ENCODE peak calls at places on chromosome 11, in seven cellular contexts. One of them, this sample, is unnamed.
A peak's percentile ranks its signal among the peaks of the same experiment; 100 is the strongest.

GRCh38 chr11:78195917-78196545 is 7.3 kb downstream of the USP35 start:
- DNase-seq in GM12891: no peak
- DNase-seq in SK-N-SH: no peak
- DNase-seq in K562: no peak
- DNase-seq in H1: no peak
- DNase-seq in GM12878: no peak
- DNase-seq in HepG2: no peak
- DNase-seq in this sample: no peak

GRCh38 chr11:12007769-12008737 is at the start of gene DKK3:
- DNase-seq in SK-N-SH: peak; percentile 86
- DNase-seq in GM12891: no peak
- DNase-seq in H1: no peak
- DNase-seq in GM12878: no peak
- DNase-seq in HepG2: no peak
- DNase-seq in K562: no peak
- DNase-seq in this sample: no peak

GRCh38 chr11:12508151-12508740 is 130.9 kb downstream of the PARVA start:
- DNase-seq in HepG2: no peak
- DNase-seq in SK-N-SH: peak; percentile 45
- DNase-seq in H1: no peak
- DNase-seq in GM12891: no peak
- DNase-seq in K562: no peak
- DNase-seq in GM12878: no peak
- DNase-seq in this sample: no peak

GRCh38 chr11:57311109-57311936 is 13.4 kb downstream of the TNKS1BP1 start:
- DNase-seq in K562: peak; percentile 95
- DNase-seq in SK-N-SH: peak; percentile 68
- DNase-seq in GM12891: peak; percentile 88
- DNase-seq in HepG2: peak; percentile 84
- DNase-seq in H1: peak; percentile 83
- DNase-seq in GM12878: peak; percentile 16
- DNase-seq in this sample: peak; percentile 86

GRCh38 chr11:73359930-73360742 is 16.1 kb upstream of the RELT start:
- DNase-seq in K562: peak; percentile 55
- DNase-seq in SK-N-SH: peak; percentile 78
- DNase-seq in HepG2: peak; percentile 29
- DNase-seq in GM12891: peak; percentile 70
- DNase-seq in H1: no peak
- DNase-seq in GM12878: no peak
- DNase-seq in this sample: no peak

GRCh38 chr11:101866619-101867491 is 48.0 kb upstream of the CEP126 start:
- DNase-seq in SK-N-SH: no peak
- DNase-seq in HepG2: peak; percentile 93
- DNase-seq in GM12891: no peak
- DNase-seq in K562: no peak
- DNase-seq in GM12878: no peak
- DNase-seq in H1: no peak
- DNase-seq in this sample: no peak

GRCh38 chr11:12469451-12469850 is 92.1 kb downstream of the PARVA start:
- DNase-seq in HepG2: no peak
- DNase-seq in GM12891: no peak
- DNase-seq in SK-N-SH: no peak
- DNase-seq in H1: no peak
- DNase-seq in K562: no peak
- DNase-seq in GM12878: no peak
- DNase-seq in this sample: no peak

GRCh38 chr11:97938789-97939188 is 1082.0 kb upstream of the CNTN5 start:
- DNase-seq in K562: no peak
- DNase-seq in GM12891: no peak
- DNase-seq in SK-N-SH: no peak
- DNase-seq in H1: no peak
- DNase-seq in HepG2: no peak
- DNase-seq in GM12878: no peak
- DNase-seq in this sample: no peak

GRCh38 chr11:65357856-65358356 is 3.4 kb downstream of the TIGD3 start:
- DNase-seq in HepG2: peak; percentile 95
- DNase-seq in K562: peak; percentile 66
- DNase-seq in GM12891: no peak
- DNase-seq in GM12878: no peak
- DNase-seq in H1: no peak
- DNase-seq in SK-N-SH: no peak
- DNase-seq in this sample: no peak

GRCh38 chr11:1267441-1268100 is 41.9 kb downstream of the TOLLIP start:
- DNase-seq in HepG2: no peak
- DNase-seq in GM12878: no peak
- DNase-seq in SK-N-SH: no peak
- DNase-seq in K562: no peak
- DNase-seq in H1: no peak
- DNase-seq in GM12891: no peak
- DNase-seq in this sample: no peak

GRCh38 chr11:46251954-46252353 is 25.5 kb upstream of the CREB3L1 start:
- DNase-seq in SK-N-SH: no peak
- DNase-seq in HepG2: no peak
- DNase-seq in GM12878: no peak
- DNase-seq in K562: no peak
- DNase-seq in GM12891: no peak
- DNase-seq in H1: no peak
- DNase-seq in this sample: no peak

GRCh38 chr11:103546236-103546635 is 437.0 kb downstream of the DYNC2H1 start:
- DNase-seq in GM12891: no peak
- DNase-seq in SK-N-SH: no peak
- DNase-seq in H1: no peak
- DNase-seq in K562: no peak
- DNase-seq in HepG2: no peak
- DNase-seq in GM12878: no peak
- DNase-seq in this sample: no peak

GRCh38 chr11:124602751-124603150 is 8.5 kb upstream of the PANX3 start:
- DNase-seq in SK-N-SH: no peak
- DNase-seq in K562: no peak
- DNase-seq in H1: no peak
- DNase-seq in HepG2: no peak
- DNase-seq in GM12878: no peak
- DNase-seq in GM12891: no peak
- DNase-seq in this sample: no peak

GRCh38 chr11:27599217-27599616 is 92.6 kb upstream of the LIN7C start:
- DNase-seq in K562: no peak
- DNase-seq in GM12878: no peak
- DNase-seq in H1: no peak
- DNase-seq in HepG2: no peak
- DNase-seq in GM12891: no peak
- DNase-seq in SK-N-SH: no peak
- DNase-seq in this sample: no peak

GRCh38 chr11:113265343-113265742 is 49.0 kb upstream of the TTC12 start:
- DNase-seq in H1: no peak
- DNase-seq in K562: no peak
- DNase-seq in GM12878: no peak
- DNase-seq in HepG2: no peak
- DNase-seq in SK-N-SH: no peak
- DNase-seq in GM12891: no peak
- DNase-seq in this sample: no peak

GRCh38 chr11:121328213-121328966 is 35.8 kb downstream of the SC5D start:
- DNase-seq in H1: no peak
- DNase-seq in HepG2: no peak
- DNase-seq in GM12878: no peak
- DNase-seq in GM12891: no peak
- DNase-seq in K562: no peak
- DNase-seq in SK-N-SH: no peak
- DNase-seq in this sample: no peak

GRCh38 chr11:102138223-102138622 is 28.0 kb downstream of the YAP1 start:
- DNase-seq in HepG2: no peak
- DNase-seq in SK-N-SH: no peak
- DNase-seq in GM12878: no peak
- DNase-seq in K562: no peak
- DNase-seq in GM12891: no peak
- DNase-seq in H1: no peak
- DNase-seq in this sample: no peak

GRCh38 chr11:36509265-36509664 is 807 bp downstream of the TRAF6 start:
- DNase-seq in GM12891: no peak
- DNase-seq in HepG2: no peak
- DNase-seq in H1: no peak
- DNase-seq in GM12878: no peak
- DNase-seq in K562: peak; percentile 20
- DNase-seq in SK-N-SH: peak; percentile 34
- DNase-seq in this sample: no peak

GRCh38 chr11:35615911-35616900 is 2.1 kb upstream of the FJX1 start:
- DNase-seq in H1: no peak
- DNase-seq in GM12891: no peak
- DNase-seq in HepG2: peak; percentile 27
- DNase-seq in GM12878: no peak
- DNase-seq in K562: peak; percentile 53
- DNase-seq in SK-N-SH: peak; percentile 52
- DNase-seq in this sample: no peak

GRCh38 chr11:66919938-66920337 is 38.2 kb downstream of the PC start:
- DNase-seq in HepG2: no peak
- DNase-seq in GM12878: no peak
- DNase-seq in K562: no peak
- DNase-seq in SK-N-SH: no peak
- DNase-seq in GM12891: no peak
- DNase-seq in H1: no peak
- DNase-seq in this sample: no peak

GRCh38 chr11:131833371-131833770 is 463.0 kb downstream of the NTM start:
- DNase-seq in GM12878: no peak
- DNase-seq in HepG2: no peak
- DNase-seq in SK-N-SH: no peak
- DNase-seq in H1: no peak
- DNase-seq in GM12891: no peak
- DNase-seq in K562: no peak
- DNase-seq in this sample: no peak

GRCh38 chr11:47060807-47061206 is 115.9 kb downstream of the ARFGAP2 start:
- DNase-seq in H1: no peak
- DNase-seq in K562: no peak
- DNase-seq in GM12891: no peak
- DNase-seq in GM12878: no peak
- DNase-seq in HepG2: no peak
- DNase-seq in SK-N-SH: no peak
- DNase-seq in this sample: no peak

GRCh38 chr11:100152751-100153150 is 534.3 kb upstream of the ARHGAP42 start:
- DNase-seq in HepG2: no peak
- DNase-seq in SK-N-SH: no peak
- DNase-seq in H1: no peak
- DNase-seq in GM12891: no peak
- DNase-seq in GM12878: no peak
- DNase-seq in K562: no peak
- DNase-seq in this sample: no peak

GRCh38 chr11:65516135-65516968 is 8.5 kb upstream of the SCYL1 start:
- DNase-seq in K562: no peak
- DNase-seq in HepG2: no peak
- DNase-seq in SK-N-SH: no peak
- DNase-seq in GM12878: no peak
- DNase-seq in GM12891: no peak
- DNase-seq in H1: no peak
- DNase-seq in this sample: no peak

GRCh38 chr11:73334244-73335203 is 26.4 kb downstream of the ARHGEF17 start:
- DNase-seq in H1: no peak
- DNase-seq in GM12878: no peak
- DNase-seq in K562: peak; percentile 71
- DNase-seq in SK-N-SH: peak; percentile 83
- DNase-seq in GM12891: no peak
- DNase-seq in HepG2: peak; percentile 45
- DNase-seq in this sample: no peak

DNA sequence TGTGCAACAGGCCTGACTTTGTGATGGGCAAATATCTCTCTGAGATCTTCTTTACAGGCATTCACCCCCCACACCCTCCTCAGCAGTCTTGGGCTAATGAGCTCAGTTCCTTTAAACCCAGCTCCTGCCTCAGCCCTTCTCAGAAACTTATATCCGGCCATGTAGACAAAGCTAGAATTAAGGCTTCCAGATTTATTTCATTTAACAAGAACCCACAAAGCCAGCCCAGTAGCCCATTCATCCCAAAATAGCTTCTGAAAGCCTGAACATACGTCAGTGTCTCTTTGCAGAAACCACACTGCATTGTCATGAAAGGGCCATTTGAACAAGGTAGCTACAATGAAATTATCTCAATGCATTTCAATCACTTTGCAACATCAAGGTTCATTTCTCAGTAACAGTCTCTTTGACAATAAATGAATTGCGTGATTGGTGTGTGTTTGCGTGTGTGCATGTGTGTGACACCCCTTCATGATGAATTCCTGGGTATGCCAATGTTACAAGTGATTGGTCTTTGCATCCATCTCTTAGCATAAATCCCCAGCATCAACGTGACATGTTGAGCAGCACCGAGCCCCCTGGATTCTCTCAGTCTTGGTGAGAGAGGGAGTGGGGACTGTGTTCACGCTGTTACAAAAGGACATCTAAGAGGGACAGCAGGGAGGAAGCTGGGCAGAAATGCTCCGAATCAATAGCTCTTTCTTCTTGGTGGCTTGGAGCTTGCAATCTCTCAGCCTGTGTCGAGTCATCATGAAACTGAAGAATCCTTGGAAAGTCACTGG is 299.6 kb downstream of the KIRREL3 start:
- DNase-seq in HepG2: no peak
- DNase-seq in H1: no peak
- DNase-seq in SK-N-SH: no peak
- DNase-seq in GM12891: no peak
- DNase-seq in GM12878: peak; percentile 42
- DNase-seq in K562: no peak
- DNase-seq in this sample: no peak
- TF ChIP-seq TAF1 in HepG2: no peak
- TF ChIP-seq TAF1 in H1: no peak
- TF ChIP-seq TAF1 in SK-N-SH: no peak
- TF ChIP-seq TAF1 in GM12891: no peak
- TF ChIP-seq TAF1 in GM12878: no peak
- TF ChIP-seq TAF1 in K562: no peak
- TF ChIP-seq TAF1 in this sample: no peak

DNA sequence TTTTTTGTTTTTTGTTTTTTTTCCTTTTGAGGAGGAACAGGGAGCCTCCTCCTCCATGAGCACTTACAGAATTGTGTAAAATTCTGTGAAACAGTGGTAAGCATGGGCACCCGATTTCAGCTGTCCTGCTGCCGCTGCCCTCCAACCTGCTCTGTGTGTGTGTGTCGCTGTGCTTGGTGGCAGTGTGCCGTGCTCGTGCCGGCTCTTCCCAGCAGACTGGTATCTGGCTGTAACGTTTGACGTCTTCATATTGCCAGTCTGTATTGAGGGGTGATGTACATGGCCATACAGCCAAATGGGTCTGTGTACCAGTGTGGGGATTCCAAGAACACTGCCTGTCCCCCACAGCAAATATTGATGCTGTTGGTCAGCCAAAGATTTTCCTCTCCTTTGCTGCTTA is 97.1 kb downstream of the CWC15 start:
- DNase-seq in H1: no peak
- DNase-seq in SK-N-SH: no peak
- DNase-seq in HepG2: no peak
- DNase-seq in GM12878: no peak
- DNase-seq in GM12891: no peak
- DNase-seq in K562: no peak
- DNase-seq in this sample: no peak
- TF ChIP-seq TAF1 in H1: no peak
- TF ChIP-seq TAF1 in SK-N-SH: no peak
- TF ChIP-seq TAF1 in HepG2: no peak
- TF ChIP-seq TAF1 in GM12878: no peak
- TF ChIP-seq TAF1 in GM12891: no peak
- TF ChIP-seq TAF1 in K562: no peak
- TF ChIP-seq TAF1 in this sample: no peak

GRCh38 chr11:8296872-8297271 is 33.2 kb upstream of the LMO1 start:
- DNase-seq in H1: no peak
- DNase-seq in SK-N-SH: no peak
- DNase-seq in K562: no peak
- DNase-seq in GM12891: no peak
- DNase-seq in HepG2: no peak
- DNase-seq in GM12878: no peak
- DNase-seq in this sample: no peak
- TF ChIP-seq TAF1 in H1: no peak
- TF ChIP-seq TAF1 in SK-N-SH: no peak
- TF ChIP-seq TAF1 in K562: no peak
- TF ChIP-seq TAF1 in GM12891: no peak
- TF ChIP-seq TAF1 in HepG2: no peak
- TF ChIP-seq TAF1 in GM12878: no peak
- TF ChIP-seq TAF1 in this sample: no peak

GRCh38 chr11:110373061-110373702 is 56.6 kb upstream of the FDX1 start:
- DNase-seq in H1: no peak
- DNase-seq in GM12891: no peak
- DNase-seq in HepG2: no peak
- DNase-seq in GM12878: peak; percentile 92
- DNase-seq in K562: no peak
- DNase-seq in SK-N-SH: no peak
- DNase-seq in this sample: peak; percentile 36
- TF ChIP-seq TAF1 in H1: no peak
- TF ChIP-seq TAF1 in GM12891: peak; percentile 35
- TF ChIP-seq TAF1 in HepG2: no peak
- TF ChIP-seq TAF1 in GM12878: peak; percentile 29
- TF ChIP-seq TAF1 in K562: no peak
- TF ChIP-seq TAF1 in SK-N-SH: no peak
- TF ChIP-seq TAF1 in this sample: no peak